ENCODE peak calls at places on chromosome 2, in six cellular contexts. Q, J, N, D, V and C are unnamed samples.

GRCh38 chr2:239970004-239970623 is 55.0 kb downstream of the NDUFA10 start:
- DNase-seq in Q (no peak), J (peak; percentile 42), N (peak; percentile 18), D (no peak), V (no peak), C (no peak)

GRCh38 chr2:175585531-175585930 is 404.0 kb upstream of the ATP5MC3 start:
- DNase-seq in Q (no peak), J (no peak), N (no peak), D (no peak), V (no peak), C (no peak)

GRCh38 chr2:98438190-98439133 is 6.2 kb upstream of the INPP4A start:
- DNase-seq in Q (no peak), J (no peak), N (no peak), D (no peak), V (no peak), C (no peak)

GRCh38 chr2:111072220-111072871 is 48.4 kb upstream of the BCL2L11 start:
- DNase-seq in Q (no peak), J (peak; percentile 68), N (peak; percentile 87), D (no peak), V (no peak), C (peak; percentile 79)

GRCh38 chr2:69668598-69668997 is 25.1 kb upstream of the AAK1 start:
- DNase-seq in Q (no peak), J (peak; percentile 13), N (no peak), D (no peak), V (no peak), C (no peak)

GRCh38 chr2:236934656-236935055 is 151.0 kb upstream of the COPS8 start:
- DNase-seq in Q (no peak), J (no peak), N (no peak), D (no peak), V (no peak), C (peak; percentile 11)

GRCh38 chr2:133241231-133241575 is 327.1 kb downstream of the NCKAP5 start:
- DNase-seq in Q (no peak), J (peak; percentile 67), N (peak; percentile 61), D (no peak), V (no peak), C (no peak)

GRCh38 chr2:132463719-132464118 is 47.1 kb downstream of the GPR39 start:
- DNase-seq in Q (no peak), J (no peak), N (no peak), D (no peak), V (no peak), C (no peak)

GRCh38 chr2:2222931-2223330 is 108.1 kb downstream of the MYT1L start:
- DNase-seq in Q (no peak), J (no peak), N (no peak), D (no peak), V (no peak), C (no peak)

GRCh38 chr2:233013027-233013461 is at the start of gene NGEF:
- DNase-seq in Q (no peak), J (no peak), N (no peak), D (no peak), V (no peak), C (no peak)

DNA sequence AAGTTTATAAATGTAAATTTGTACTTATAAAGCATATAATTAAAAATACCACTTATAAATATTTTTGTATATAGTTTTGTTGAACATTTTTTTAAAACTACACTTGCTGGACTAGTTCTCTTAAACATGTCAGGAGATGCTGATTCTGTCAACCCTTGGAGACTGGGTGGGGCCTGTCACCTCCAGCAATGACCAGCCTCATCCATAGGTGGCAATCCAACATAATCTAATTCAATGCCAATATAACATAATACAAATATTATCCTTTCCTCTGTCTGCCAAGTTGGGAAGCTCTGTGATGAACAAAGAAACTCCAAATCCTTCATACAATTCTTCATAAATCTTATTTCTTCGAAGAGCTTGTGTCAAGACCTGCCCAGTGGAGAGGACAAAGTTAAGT is 140.4 kb downstream of the RBMS1 start:
- DNase-seq in Q (no peak), J (no peak), N (no peak), D (no peak), V (no peak), C (no peak)
- H3K27ac ChIP-seq in Q (no peak overlapping the region), J (peak overlapping the region; percentile 54), N (no peak overlapping the region), D (peak overlapping the region; percentile 40), V (no peak overlapping the region), C (no peak overlapping the region)

DNA sequence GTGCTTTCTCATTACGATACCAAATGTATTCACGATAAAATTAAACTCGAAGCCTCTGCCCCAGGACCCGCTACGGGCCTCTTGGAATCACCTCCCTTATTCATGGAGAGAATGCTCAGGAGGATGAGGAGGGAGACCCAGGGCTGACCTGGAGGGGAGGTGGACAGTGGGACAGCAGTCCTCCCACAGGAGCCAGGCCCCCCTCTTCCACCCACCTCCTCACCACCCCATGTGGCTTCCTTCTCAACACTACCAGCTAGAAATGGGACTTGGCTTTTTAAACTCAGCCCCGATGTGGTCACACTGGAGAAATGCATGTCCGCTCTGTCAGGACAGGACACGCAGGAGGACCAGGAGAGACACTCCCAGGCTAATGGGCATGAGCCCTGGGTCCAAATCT is 147.9 kb upstream of the ID2 start:
- DNase-seq in Q (no peak), J (no peak), N (no peak), D (no peak), V (no peak), C (no peak)
- H3K4me3 ChIP-seq in Q (no peak overlapping the region), J (no peak overlapping the region), N (no peak overlapping the region), D (no peak overlapping the region), V (no peak overlapping the region), C (no peak overlapping the region)

DNA sequence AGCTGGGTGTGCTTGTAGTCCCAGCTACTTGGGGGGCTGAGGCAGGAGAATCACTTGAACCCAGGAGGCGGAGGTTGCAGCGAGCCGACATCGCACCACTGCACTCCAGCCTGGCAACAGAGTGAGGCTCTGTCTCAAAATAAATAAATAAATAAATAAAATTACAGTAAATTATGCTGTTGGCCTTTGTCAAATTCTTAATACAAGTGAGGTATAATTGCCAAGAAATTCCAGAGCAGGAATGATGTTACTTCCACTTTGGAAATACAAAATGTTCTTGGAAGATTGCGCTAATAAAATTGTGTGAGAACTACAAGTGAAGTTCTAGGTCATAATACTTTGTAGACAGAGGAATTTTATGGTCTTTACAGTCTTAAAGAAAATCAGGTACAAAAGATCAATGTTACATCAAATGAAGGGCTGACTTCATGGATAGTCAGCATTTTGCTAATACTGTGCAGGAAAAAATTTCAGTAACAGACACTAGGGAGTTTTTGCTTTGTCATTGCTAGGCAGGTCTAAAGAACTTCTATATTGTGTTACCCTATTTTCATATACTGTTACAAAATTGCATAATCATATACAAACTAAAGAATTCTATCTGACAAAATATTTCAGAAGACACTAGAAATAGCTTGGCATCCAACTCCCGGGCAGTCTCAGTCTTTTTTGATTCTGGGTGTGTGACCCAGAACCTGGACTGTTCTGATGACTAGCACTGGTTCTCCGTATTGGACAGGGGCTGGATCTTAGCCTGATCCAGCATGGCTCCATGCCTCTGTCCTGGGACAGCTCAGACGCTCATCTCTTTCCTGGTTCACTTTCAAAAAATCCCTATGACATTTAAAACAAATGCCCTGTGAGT is 76.0 kb upstream of the STK17B start:
- DNase-seq in Q (no peak), J (no peak), N (peak; percentile 37), D (no peak), V (peak; percentile 59), C (no peak)
- H3K4me1 ChIP-seq in Q (no peaks in the 10 kb centered on the region), J (peaks cover 64% of the 10 kb centered on the region), N (peaks cover 6% of the 10 kb centered on the region), D (peaks cover 54% of the 10 kb centered on the region), V (peaks cover 16% of the 10 kb centered on the region), C (peaks cover 73% of the 10 kb centered on the region)

GRCh38 chr2:148967056-148967455 is 71.4 kb upstream of the LYPD6B start:
- DNase-seq in Q (no peak), J (no peak), N (no peak), D (no peak), V (no peak), C (no peak)
- H3K27ac ChIP-seq in Q (no peak overlapping the region), J (no peak overlapping the region), N (no peak overlapping the region), D (no peak overlapping the region), V (no peak overlapping the region), C (no peak overlapping the region)

GRCh38 chr2:29065479-29065847 is 8.9 kb downstream of the PCARE start:
- DNase-seq in Q (no peak), J (no peak), N (no peak), D (no peak), V (no peak), C (no peak)

GRCh38 chr2:29068513-29068912 is 5.8 kb downstream of the PCARE start:
- DNase-seq in Q (no peak), J (no peak), N (no peak), D (no peak), V (no peak), C (no peak)

GRCh38 chr2:29064746-29065478 is 9.4 kb downstream of the PCARE start:
- DNase-seq in Q (no peak), J (no peak), N (no peak), D (no peak), V (no peak), C (no peak)

GRCh38 chr2:29066989-29067605 is 7.2 kb downstream of the PCARE start:
- DNase-seq in Q (no peak), J (no peak), N (no peak), D (no peak), V (peak; percentile 33), C (no peak)

GRCh38 chr2:29066271-29066860 is 8.0 kb downstream of the PCARE start:
- DNase-seq in Q (no peak), J (peak; percentile 68), N (peak; percentile 75), D (no peak), V (peak; percentile 49), C (no peak)
- H3K4me3 ChIP-seq in Q (no peak overlapping the region), J (no peak overlapping the region), N (no peak overlapping the region), D (no peak overlapping the region), V (no peak overlapping the region), C (no peak overlapping the region)

DNA sequence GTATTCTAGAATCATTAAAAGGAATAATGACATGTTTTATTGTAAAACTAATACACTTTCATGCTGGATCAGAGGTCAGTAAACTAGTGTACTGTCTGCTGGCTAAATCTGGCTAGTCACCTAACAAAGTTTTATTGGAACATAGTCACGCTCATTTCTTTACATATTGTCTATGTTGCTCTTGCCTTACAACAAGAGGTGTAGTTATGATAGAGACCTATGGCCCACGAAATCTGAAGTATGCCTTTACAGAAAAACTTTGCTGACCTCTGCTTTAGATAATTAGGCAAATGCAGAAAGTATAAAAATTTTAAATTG is 29.9 kb upstream of the SCYGR2 start:
- DNase-seq in Q (no peak), J (no peak), N (no peak), D (no peak), V (no peak), C (no peak)
- H3K4me1 ChIP-seq in Q (no peaks in the 10 kb centered on the region), J (no peaks in the 10 kb centered on the region), N (no peaks in the 10 kb centered on the region), D (no peaks in the 10 kb centered on the region), V (no peaks in the 10 kb centered on the region), C (no peaks in the 10 kb centered on the region)